ENCODE peak calls at places on chromosomes 11 and 22, in five cellular contexts. F is NCI-H1417; T is head of caudate nucleus; C is stimulated activated CD8-positive, alpha-beta memory T cell treated with anti-CD3 and anti-CD28 coated beads, Interleukin-4, amount 100 ng/mL, for 24 hours; K is left colon. N is an unnamed sample.

GRCh38 chr11:802018-802617 is 2.9 kb downstream of the PIDD1 start:
- DNase-seq in F (no peak), T (no peak), C (no peak), K (no peak), N (no peak)

GRCh38 chr11:123072762-123073161 is 10.8 kb upstream of the HSPA8 start:
- DNase-seq in F (no peak), T (no peak), C (no peak), K (no peak), N (no peak)

GRCh38 chr22:50342651-50343540 is at the start of gene PPP6R2:
- DNase-seq in F (peak; percentile 45), T (peak; percentile 88), C (peak; percentile 82), K (peak; percentile 90), N (no peak)

GRCh38 chr11:7931168-7931567 is at the start of gene OR10A6:
- DNase-seq in F (no peak), T (no peak), C (no peak), K (no peak), N (no peak)

GRCh38 chr11:114172055-114172861 is 112.7 kb downstream of the ZBTB16 start:
- DNase-seq in F (no peak), T (no peak), C (no peak), K (no peak), N (no peak)

GRCh38 chr22:38924197-38924952 is 33.0 kb upstream of the APOBEC3A start:
- DNase-seq in F (peak; percentile 86), T (no peak), C (no peak), K (peak; percentile 85), N (no peak)

GRCh38 chr22:39360674-39361413 is 11.1 kb downstream of the SYNGR1 start:
- DNase-seq in F (no peak), T (no peak), C (no peak), K (no peak), N (no peak)

GRCh38 chr22:24474221-24474620 is 20.9 kb upstream of the UPB1 start:
- DNase-seq in F (no peak), T (no peak), C (no peak), K (no peak), N (no peak)

GRCh38 chr11:43419460-43419859 is 60.7 kb downstream of the TTC17 start:
- DNase-seq in F (peak; percentile 28), T (peak; percentile 13), C (no peak), K (peak; percentile 38), N (no peak)